ENCODE peak calls at places on chromosomes 13 and 19, in six cellular contexts. E, I, V, R, L and K are unnamed samples.

GRCh38 chr19:18662972-18663732 is 20.3 kb upstream of the CRTC1 start:
- DNase-seq in E (no peak), R (no peak), V (no peak), I (peak; percentile 6), L (no peak), K (no peak)

GRCh38 chr13:99693812-99694211 is 192.5 kb downstream of the TM9SF2 start:
- DNase-seq in E (no peak), L (no peak), R (no peak), I (no peak), V (no peak), K (no peak)

GRCh38 chr19:3027292-3027691 is 1.8 kb downstream of the TLE2 start:
- DNase-seq in I (no peak), E (no peak), R (no peak), L (no peak), V (no peak), K (no peak)

GRCh38 chr19:5186293-5187050 is 154.1 kb downstream of the PTPRS start:
- DNase-seq in E (no peak), R (no peak), I (no peak), L (no peak), V (no peak), K (no peak)

GRCh38 chr13:75749407-75749806 is 113.3 kb downstream of the LMO7 start:
- DNase-seq in V (no peak), I (no peak), R (no peak), E (no peak), L (no peak), K (no peak)

GRCh38 chr13:114140131-114140908 is 7.9 kb upstream of the RASA3 start:
- DNase-seq in R (no peak), I (no peak), L (no peak), V (no peak), E (no peak), K (no peak)

GRCh38 chr19:34236035-34236793 is 18.1 kb upstream of the GARRE1 start:
- DNase-seq in I (no peak), V (no peak), R (no peak), E (no peak), L (no peak), K (no peak)

GRCh38 chr19:58154679-58155648 is 4.4 kb upstream of the ZNF329 start:
- DNase-seq in V (peak; percentile 97), E (peak; percentile 99), L (peak; percentile 56), R (peak; percentile 99), I (peak; percentile 81), K (peak; percentile 99)

GRCh38 chr19:991174-991931 is 7.2 kb downstream of the WDR18 start:
- DNase-seq in E (peak; percentile 21), R (no peak), L (no peak), V (peak; percentile 88), I (no peak), K (no peak)

GRCh38 chr13:112752711-112753541 is 63.1 kb downstream of the ATP11A start:
- DNase-seq in R (no peak), E (no peak), V (no peak), I (no peak), L (no peak), K (no peak)

GRCh38 chr19:46081928-46082727 is 41.3 kb upstream of the IGFL4 start:
- DNase-seq in V (peak; percentile 63), I (no peak), L (no peak), E (no peak), R (peak; percentile 18), K (peak; percentile 16)

GRCh38 chr13:111539252-111539651 is 218.8 kb downstream of the TEX29 start:
- DNase-seq in V (no peak), R (no peak), I (no peak), E (no peak), L (no peak), K (no peak)

GRCh38 chr19:11832253-11832912 is 16.1 kb upstream of the ZNF439 start:
- DNase-seq in L (no peak), R (no peak), V (no peak), I (no peak), E (no peak), K (no peak)

GRCh38 chr19:29524912-29525870 is 603 bp upstream of the VSTM2B start:
- DNase-seq in V (no peak), E (no peak), R (no peak), L (no peak), I (no peak), K (no peak)

GRCh38 chr19:4800591-4801081 is 9.1 kb downstream of the FEM1A start:
- DNase-seq in I (peak; percentile 87), V (no peak), E (no peak), L (no peak), R (no peak), K (no peak)

GRCh38 chr13:52879950-52880650 is 31.7 kb upstream of the PCDH8 start:
- DNase-seq in V (no peak), E (no peak), L (no peak), R (no peak), I (no peak), K (no peak)

GRCh38 chr13:77853701-77854100 is 64.9 kb downstream of the EDNRB start:
- DNase-seq in E (no peak), L (no peak), V (no peak), I (no peak), R (no peak), K (no peak)

GRCh38 chr13:97328222-97328790 is 105.7 kb upstream of the RAP2A start:
- DNase-seq in R (no peak), L (peak; percentile 49), V (no peak), I (no peak), E (no peak), K (no peak)

DNA sequence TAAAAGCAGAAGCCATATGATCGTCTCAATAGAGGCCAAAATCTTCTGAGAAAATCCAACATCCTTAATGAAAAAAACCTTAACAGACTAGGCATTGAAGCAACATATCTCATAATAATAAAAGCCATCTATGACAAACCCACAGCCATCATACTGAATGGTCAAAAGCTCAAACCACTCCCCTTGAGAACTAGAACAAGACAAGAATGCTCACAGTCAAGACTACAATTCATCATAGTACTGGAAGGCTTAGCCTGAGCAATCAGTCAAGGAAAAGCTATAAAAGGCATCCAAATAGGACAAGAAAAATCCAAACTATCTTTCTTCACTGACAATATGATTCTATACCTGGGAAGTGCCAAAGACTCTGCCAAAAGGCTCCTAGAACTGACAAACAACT is 2668.2 kb upstream of the PCDH20 start:
- DNase-seq in V (no peak), R (no peak), L (no peak), E (no peak), I (no peak), K (no peak)
- TF ChIP-seq CTCF in V (no peak), R (no peak), L (no peak), E (no peak), I (no peak), K (no peak)

DNA sequence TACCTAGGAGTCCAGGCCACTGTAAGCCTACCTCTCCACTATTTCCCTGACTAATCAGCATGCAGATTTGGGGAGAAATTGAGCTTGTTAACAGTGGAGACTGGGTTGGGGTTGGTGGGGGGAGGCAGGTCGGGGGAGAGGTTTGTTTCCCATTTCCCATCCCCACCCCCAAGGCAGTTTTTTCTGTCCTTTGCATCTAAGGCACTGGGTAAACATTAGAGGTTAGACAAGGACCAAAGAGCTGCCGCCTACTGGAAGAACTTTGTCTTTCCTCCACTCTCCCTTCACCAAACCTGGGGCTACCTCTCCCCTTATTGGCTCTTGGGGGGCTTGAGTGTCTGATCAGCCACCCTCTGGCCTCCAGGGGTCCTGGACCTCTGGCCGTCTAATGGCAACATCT is 953 bp downstream of the KCNN4 start:
- DNase-seq in V (no peak), L (no peak), E (no peak), R (no peak), I (peak; percentile 48), K (no peak)
- TF ChIP-seq CTCF in V (no peak), L (no peak), E (no peak), R (no peak), I (peak; percentile 53), K (no peak)

GRCh38 chr13:85261757-85262346 is 537.4 kb downstream of the SLITRK6 start:
- DNase-seq in R (no peak), L (no peak), I (no peak), V (no peak), E (no peak), K (no peak)
- TF ChIP-seq CTCF in R (peak; percentile 60), L (peak; percentile 50), I (peak; percentile 55), V (peak; percentile 66), E (peak; percentile 72), K (peak; percentile 66)

GRCh38 chr19:12873891-12874745 is 7.1 kb downstream of the DNASE2 start:
- DNase-seq in R (no peak), E (no peak), L (no peak), I (no peak), V (peak; percentile 30), K (no peak)

GRCh38 chr19:12875086-12875485 is 6.2 kb downstream of the DNASE2 start:
- DNase-seq in I (no peak), L (no peak), E (no peak), V (no peak), R (no peak), K (no peak)

GRCh38 chr19:12871681-12872080 is 9.6 kb downstream of the DNASE2 start:
- DNase-seq in V (no peak), L (no peak), I (no peak), E (no peak), R (no peak), K (no peak)

GRCh38 chr19:12872255-12872654 is 9.0 kb downstream of the DNASE2 start:
- DNase-seq in I (peak; percentile 56), L (no peak), V (no peak), E (no peak), R (no peak), K (no peak)

DNA sequence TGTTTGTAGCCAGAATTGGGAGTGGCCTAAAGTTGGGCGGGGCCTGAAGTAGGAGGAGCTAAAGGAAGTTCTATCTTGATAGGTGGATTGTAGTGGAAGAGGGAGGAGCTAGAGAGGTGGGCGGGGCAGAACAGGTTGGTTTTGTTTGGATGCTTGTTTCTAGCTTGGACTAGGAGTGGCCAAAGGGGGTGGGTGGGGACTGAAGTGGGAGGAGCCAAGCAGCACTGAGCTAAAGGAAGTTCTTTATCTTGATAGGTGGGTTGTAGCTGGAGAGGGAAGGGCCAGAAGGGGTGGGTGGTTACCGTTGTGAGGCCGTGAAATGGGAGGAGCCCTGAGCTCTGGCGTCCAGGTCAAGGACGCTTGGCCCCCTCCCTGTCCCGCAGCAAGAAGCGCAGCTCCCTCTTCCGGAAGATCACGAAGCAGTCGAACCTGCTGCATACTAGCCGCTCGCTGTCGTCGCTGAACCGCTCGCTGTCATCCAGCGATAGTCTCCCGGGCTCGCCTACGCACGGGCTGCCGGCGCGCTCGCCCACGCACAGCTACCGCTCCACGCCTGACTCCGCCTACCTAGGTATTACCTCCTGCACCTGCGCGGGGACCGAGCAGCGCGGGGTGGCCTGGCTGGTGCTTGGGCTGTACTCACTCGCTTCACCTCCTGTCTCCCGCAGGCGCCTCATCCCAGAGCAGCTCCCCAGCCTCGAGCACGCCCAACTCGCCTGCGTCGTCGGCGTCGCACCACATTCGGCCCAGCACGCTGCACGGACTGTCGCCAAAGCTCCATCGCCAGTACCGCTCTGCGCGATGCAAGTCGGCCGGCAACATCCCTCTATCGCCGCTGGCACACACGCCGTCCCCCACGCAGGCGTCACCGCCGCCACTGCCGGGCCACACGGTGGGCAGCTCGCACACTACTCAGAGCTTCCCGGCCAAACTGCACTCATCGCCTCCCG is 8.0 kb downstream of the DNASE2 start:
- DNase-seq in I (peak; percentile 93), L (peak; percentile 47), E (no peak), R (no peak), V (peak; percentile 83), K (no peak)
- TF ChIP-seq CTCF in I (peak; percentile 13), L (no peak), E (no peak), R (no peak), V (no peak), K (no peak)

GRCh38 chr13:33388254-33388998 is 102.9 kb upstream of the STARD13 start:
- DNase-seq in E (no peak), I (peak; percentile 49), L (no peak), V (no peak), R (no peak), K (no peak)
- TF ChIP-seq CTCF in E (no peak), I (no peak), L (no peak), V (no peak), R (no peak), K (no peak)